ENCODE peak calls at places on chromosomes 7 and 10, in four cellular contexts. C, L, J and Q are unnamed samples.

GRCh38 chr10:33893502-33893901 is 559.0 kb upstream of the NRP1 start:
- DNase-seq in C (no peak), L (no peak), J (no peak), Q (no peak)

GRCh38 chr7:151632750-151633515 is 113.2 kb upstream of the RHEB start:
- DNase-seq in C (peak), L (peak), J (peak), Q (no peak)

GRCh38 chr7:84100866-84101265 is 93.7 kb downstream of the SEMA3A start:
- DNase-seq in C (no peak), L (no peak), J (no peak), Q (peak)

GRCh38 chr10:101568054-101568745 is 19.9 kb downstream of the POLL start:
- DNase-seq in C (no peak), L (no peak), J (no peak), Q (no peak)

GRCh38 chr10:130782467-130782866 is 529.1 kb downstream of the TCERG1L start:
- DNase-seq in C (no peak), L (no peak), J (no peak), Q (no peak)

GRCh38 chr10:3935933-3936359 is 150.9 kb upstream of the KLF6 start:
- DNase-seq in C (no peak), L (peak), J (no peak), Q (no peak)

GRCh38 chr10:49359349-49360231 is 36.3 kb downstream of the DRGX start:
- DNase-seq in C (no peak), L (no peak), J (no peak), Q (peak)

GRCh38 chr7:126605056-126605455 is 647.7 kb downstream of the GRM8 start:
- DNase-seq in C (no peak), L (no peak), J (no peak), Q (peak)

GRCh38 chr10:92695679-92696605 is 6.2 kb downstream of the HHEX start:
- DNase-seq in C (no peak), L (no peak), J (peak), Q (peak)

GRCh38 chr10:67917683-67918082 is 33.2 kb downstream of the SIRT1 start:
- DNase-seq in C (no peak), L (no peak), J (no peak), Q (no peak)

GRCh38 chr10:103540722-103541121 is 47.2 kb downstream of the NEURL1 start:
- DNase-seq in C (no peak), L (peak), J (no peak), Q (peak)

GRCh38 chr7:12619461-12620069 is 49.0 kb downstream of the SCIN start:
- DNase-seq in C (no peak), L (no peak), J (no peak), Q (no peak)

GRCh38 chr7:5478568-5479045 is 55.0 kb upstream of the TNRC18 start:
- DNase-seq in C (no peak), L (no peak), J (no peak), Q (peak)

GRCh38 chr10:21953585-21954057 is 49.9 kb downstream of the DNAJC1 start:
- DNase-seq in C (peak), L (no peak), J (no peak), Q (peak)

GRCh38 chr10:118950190-118950658 is 79.3 kb upstream of the NANOS1 start:
- DNase-seq in C (no peak), L (peak), J (no peak), Q (no peak)

GRCh38 chr10:44854693-44855350 is 56.3 kb upstream of the TMEM72 start:
- DNase-seq in C (no peak), L (no peak), J (no peak), Q (no peak)

GRCh38 chr7:29563590-29564454 is at the start of gene PRR15:
- DNase-seq in C (peak), L (peak), J (peak), Q (peak)

GRCh38 chr7:25908154-25908948 is 243.6 kb upstream of the NFE2L3 start:
- DNase-seq in C (no peak), L (no peak), J (no peak), Q (no peak)

GRCh38 chr7:43781726-43782607 is 23.5 kb downstream of the BLVRA start:
- DNase-seq in C (no peak), L (no peak), J (no peak), Q (peak)

GRCh38 chr7:2403718-2404648 is 572 bp downstream of the CHST12 start:
- DNase-seq in C (no peak), L (peak), J (no peak), Q (peak)

GRCh38 chr7:2403014-2403717 is at the start of gene CHST12:
- DNase-seq in C (peak), L (peak), J (peak), Q (peak)

GRCh38 chr7:2398506-2398905 is 4.9 kb upstream of the CHST12 start:
- DNase-seq in C (no peak), L (no peak), J (no peak), Q (no peak)

GRCh38 chr7:2402687-2403013 is 761 bp upstream of the CHST12 start:
- DNase-seq in C (no peak), L (no peak), J (no peak), Q (no peak)

GRCh38 chr7:2399848-2400587 is 3.4 kb upstream of the CHST12 start:
- DNase-seq in C (no peak), L (peak), J (no peak), Q (peak)
- TF ChIP-seq POLR2AphosphoS5 in C (no peak), L (no peak), J (peak), Q (peak)

DNA sequence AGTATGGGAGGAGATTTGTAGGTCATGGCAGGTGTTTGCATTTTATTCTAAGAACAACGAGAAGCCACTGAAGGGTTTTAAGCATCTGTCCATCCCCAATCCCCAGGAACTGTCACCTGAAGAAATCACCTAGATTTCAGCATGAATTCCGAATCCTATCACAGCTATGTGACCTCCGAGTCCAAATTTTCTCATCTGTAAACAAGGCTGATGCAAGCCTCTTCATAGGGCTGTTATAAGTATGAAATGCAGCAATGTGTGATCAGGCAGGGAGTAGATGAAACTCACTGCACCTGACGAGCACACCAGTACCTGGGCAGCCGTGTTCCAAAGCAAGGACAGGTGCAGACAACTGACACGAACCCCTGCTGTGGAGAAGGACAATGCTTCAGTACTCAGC is 14.0 kb downstream of the HABP2 start:
- DNase-seq in C (no peak), L (no peak), J (no peak), Q (no peak)
- TF ChIP-seq POLR2AphosphoS5 in C (no peak), L (no peak), J (no peak), Q (no peak)

DNA sequence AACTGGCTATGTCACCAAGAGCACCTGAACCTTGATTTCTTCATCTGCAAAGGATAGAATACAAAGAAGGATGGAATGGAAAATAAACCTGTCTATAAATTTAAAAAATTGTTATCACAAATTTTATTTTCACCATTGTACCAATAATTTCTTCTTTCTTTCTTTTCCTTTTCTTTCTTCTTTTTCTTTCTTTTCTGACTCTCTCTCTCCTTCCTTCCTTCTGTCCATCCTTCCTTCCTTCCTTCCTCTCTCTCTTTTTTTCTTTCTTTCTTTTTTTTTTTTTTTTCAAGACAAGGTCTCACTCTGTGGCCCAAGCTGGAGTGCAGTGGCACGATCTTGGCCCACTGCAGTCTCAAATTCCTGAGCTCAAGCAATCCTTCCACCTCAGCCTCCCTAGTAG is 36.6 kb upstream of the SORBS1 start:
- DNase-seq in C (no peak), L (no peak), J (no peak), Q (no peak)
- TF ChIP-seq POLR2AphosphoS5 in C (no peak), L (no peak), J (no peak), Q (no peak)

DNA sequence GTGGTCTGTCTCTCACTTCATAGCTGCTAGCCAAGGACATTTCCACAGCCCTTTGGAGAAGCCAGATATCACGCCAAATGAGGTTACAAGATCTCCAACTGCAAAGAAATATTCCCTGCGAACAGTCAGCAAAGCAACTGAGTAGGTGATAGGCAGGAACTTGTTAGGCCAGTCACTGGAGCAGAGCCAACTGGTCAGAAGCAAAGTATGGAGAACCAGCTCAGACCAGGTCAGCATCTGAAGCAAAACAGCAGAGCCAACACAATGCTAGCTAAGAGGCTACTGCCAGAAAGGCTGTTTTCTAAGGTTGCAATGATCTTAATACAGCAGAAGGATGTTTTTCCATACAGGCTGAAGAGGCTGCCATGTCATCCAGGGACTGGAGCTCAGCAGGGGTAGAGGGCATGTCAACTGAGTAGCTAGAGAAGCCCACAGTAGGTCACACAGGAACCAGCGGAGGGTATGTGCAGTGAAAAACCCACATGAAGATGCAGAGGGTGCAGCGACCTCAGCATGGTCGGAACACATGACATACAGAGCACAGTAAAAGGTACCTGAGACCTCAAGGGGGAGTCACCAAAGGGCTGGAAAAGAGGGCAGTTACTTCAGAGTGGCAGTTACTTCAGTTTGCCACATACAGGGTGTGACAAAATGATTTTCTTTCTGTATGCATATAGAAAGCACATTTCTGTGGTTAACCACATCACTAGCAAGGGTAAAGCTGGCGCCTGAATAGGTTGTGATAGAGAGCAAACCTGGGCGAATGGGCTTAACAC is 8.9 kb downstream of the SEC31B start:
- DNase-seq in C (no peak), L (peak), J (no peak), Q (no peak)
- TF ChIP-seq POLR2AphosphoS5 in C (no peak), L (no peak), J (no peak), Q (no peak)